ENCODE peak calls at places on chromosome 18, in ten cellular contexts. E is pancreas, G is MM.1S, S is RWPE2, T is thoracic aorta, O is heart right ventricle, Z is lower lobe of right lung, K is WERI-Rb-1, N is HCT116, L is astrocyte. P is an unnamed sample. For H3K27me3 and H3K9me3, the result is how much of the 10 kb centered on the place peaks cover.

GRCh38 chr18:22254088-22254487 is 84.7 kb downstream of the GATA6 start:
- DNase-seq in L (no peak), K (no peak), O (no peak), S (no peak), T (no peak), Z (no peak), G (no peak), N (no peak), E (no peak), P (no peak)

GRCh38 chr18:26656401-26656943 is 108.1 kb upstream of the KCTD1 start:
- DNase-seq in T (no peak), G (no peak), L (no peak), Z (peak), E (no peak), N (no peak), S (no peak), K (no peak), O (no peak), P (no peak)

GRCh38 chr18:32048507-32049091 is 30.0 kb downstream of the RNF125 start:
- DNase-seq in G (no peak), K (no peak), S (no peak), O (peak), T (no peak), N (no peak), Z (peak), L (no peak), E (peak), P (no peak)

GRCh38 chr18:75358928-75359327 is 68.6 kb downstream of the SMIM21 start:
- DNase-seq in O (no peak), Z (no peak), L (peak), K (no peak), T (no peak), G (no peak), N (no peak), S (no peak), E (no peak), P (no peak)

GRCh38 chr18:8480506-8481328 is 128.5 kb upstream of the RAB12 start:
- DNase-seq in Z (no peak), E (no peak), S (no peak), N (peak), O (peak), T (no peak), G (peak), L (peak), K (peak), P (no peak)

GRCh38 chr18:2070636-2071035 is 500.7 kb downstream of the METTL4 start:
- DNase-seq in K (no peak), S (no peak), G (no peak), O (no peak), L (no peak), N (no peak), T (no peak), E (no peak), Z (no peak), P (no peak)

GRCh38 chr18:61606759-61607158 is 273.5 kb downstream of the CDH20 start:
- DNase-seq in G (no peak), T (peak), E (peak), L (peak), K (no peak), S (peak), N (peak), Z (peak), O (peak), P (no peak)

GRCh38 chr18:68648191-68648590 is 66.7 kb downstream of the TMX3 start:
- DNase-seq in S (no peak), G (no peak), K (no peak), Z (no peak), L (no peak), O (no peak), E (no peak), N (no peak), T (no peak), P (no peak)

GRCh38 chr18:27954226-27954625 is 222.7 kb downstream of the CDH2 start:
- DNase-seq in L (peak), O (no peak), N (no peak), S (no peak), G (no peak), E (no peak), Z (no peak), T (no peak), K (peak), P (no peak)

GRCh38 chr18:9000736-9001135 is 101.8 kb upstream of the NDUFV2 start:
- DNase-seq in Z (no peak), E (no peak), N (no peak), K (no peak), L (no peak), S (no peak), G (no peak), T (no peak), O (no peak), P (no peak)

GRCh38 chr18:68467966-68468365 is 246.9 kb downstream of the TMX3 start:
- DNase-seq in E (no peak), S (no peak), O (no peak), Z (no peak), N (no peak), K (no peak), T (no peak), L (no peak), G (peak), P (no peak)

GRCh38 chr18:28063181-28063790 is 113.6 kb downstream of the CDH2 start:
- DNase-seq in Z (no peak), L (peak), O (no peak), G (no peak), E (no peak), K (no peak), N (no peak), S (no peak), T (no peak), P (no peak)

GRCh38 chr18:23903971-23904370 is 110.6 kb upstream of the TTC39C start:
- DNase-seq in Z (no peak), S (no peak), T (no peak), K (no peak), L (no peak), O (no peak), G (no peak), N (no peak), E (no peak), P (no peak)

GRCh38 chr18:23342506-23342905 is 110.6 kb upstream of the RIOK3 start:
- DNase-seq in S (no peak), K (no peak), T (no peak), E (no peak), L (no peak), O (no peak), Z (no peak), N (no peak), G (no peak), P (no peak)

GRCh38 chr18:8705280-8705940 is at the start of gene MTCL1:
- DNase-seq in Z (peak), L (peak), K (peak), O (peak), E (peak), S (no peak), G (peak), N (no peak), T (no peak), P (no peak)

GRCh38 chr18:39839782-39840181 is 2115.3 kb upstream of the PIK3C3 start:
- DNase-seq in L (peak), O (no peak), Z (no peak), S (no peak), E (no peak), T (no peak), N (no peak), K (no peak), G (no peak), P (no peak)

GRCh38 chr18:22469061-22469689 is 51.5 kb upstream of the CTAGE1 start:
- DNase-seq in E (no peak), L (peak), T (no peak), N (no peak), S (no peak), Z (no peak), G (no peak), K (no peak), O (no peak), P (no peak)

GRCh38 chr18:10403675-10404074 is 50.8 kb upstream of the APCDD1 start:
- DNase-seq in O (no peak), L (no peak), T (no peak), G (no peak), S (no peak), K (peak), E (no peak), Z (no peak), N (no peak), P (no peak)

GRCh38 chr18:61946449-61946848 is 53.6 kb upstream of the RNF152 start:
- DNase-seq in O (no peak), S (no peak), N (no peak), K (no peak), G (no peak), T (no peak), Z (no peak), L (peak), E (no peak), P (no peak)

GRCh38 chr18:44977856-44978255 is 297.2 kb downstream of the SETBP1 start:
- DNase-seq in E (no peak), S (no peak), Z (no peak), G (no peak), K (no peak), L (no peak), O (no peak), T (no peak), N (no peak), P (no peak)

GRCh38 chr18:53819174-53819573 is 405.3 kb downstream of the MBD2 start:
- DNase-seq in N (no peak), L (no peak), E (no peak), T (no peak), G (no peak), S (no peak), Z (no peak), K (no peak), O (peak), P (no peak)

GRCh38 chr18:45935591-45936335 is 31.4 kb downstream of the EPG5 start:
- DNase-seq in O (no peak), Z (no peak), T (no peak), L (peak), E (no peak), K (no peak), G (no peak), N (no peak), S (no peak), P (no peak)

GRCh38 chr18:7467708-7468466 is 99.2 kb upstream of the PTPRM start:
- DNase-seq in O (no peak), Z (no peak), K (no peak), T (no peak), G (no peak), S (no peak), N (no peak), L (no peak), E (no peak), P (no peak)

GRCh38 chr18:3526421-3527354 is 76.7 kb downstream of the TGIF1 start:
- DNase-seq in Z (no peak), O (no peak), N (no peak), K (peak), L (peak), E (no peak), T (no peak), S (no peak), G (peak), P (no peak)

GRCh38 chr18:32271649-32272324 is 81.9 kb downstream of the MEP1B start:
- DNase-seq in K (peak), L (peak), G (peak), N (peak), T (no peak), Z (no peak), O (peak), S (no peak), E (peak), P (no peak)

DNA sequence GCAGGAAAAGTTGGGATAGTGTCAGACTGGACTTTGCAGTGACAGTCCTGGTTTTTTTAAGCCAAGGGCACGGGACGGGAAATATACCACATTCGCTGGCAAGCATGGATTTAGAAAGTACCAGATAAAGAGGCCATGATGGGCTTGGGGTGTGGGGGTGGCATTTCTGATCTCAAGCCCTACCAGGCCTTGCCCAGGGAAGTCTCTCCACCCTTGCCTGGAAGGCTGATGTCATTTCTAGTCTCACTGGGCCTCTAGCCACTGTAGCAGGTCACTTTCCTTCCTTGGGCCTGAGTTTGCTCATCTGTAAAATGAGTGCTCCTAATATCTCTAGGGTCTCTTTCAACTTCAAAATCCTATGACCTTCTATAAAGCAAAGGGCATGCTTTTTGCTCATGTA is 1.8 kb downstream of the ZBTB7C start:
- DNase-seq in T (no peak), S (no peak), Z (no peak), O (no peak), G (no peak), L (no peak), K (no peak), N (no peak), E (no peak), P (no peak)
- H3K27me3 ChIP-seq in T (under half), S (under half), Z (under half), O (half or more), G (under half), L (under half), K (under half), N (under half), E (under half), P (under half)

DNA sequence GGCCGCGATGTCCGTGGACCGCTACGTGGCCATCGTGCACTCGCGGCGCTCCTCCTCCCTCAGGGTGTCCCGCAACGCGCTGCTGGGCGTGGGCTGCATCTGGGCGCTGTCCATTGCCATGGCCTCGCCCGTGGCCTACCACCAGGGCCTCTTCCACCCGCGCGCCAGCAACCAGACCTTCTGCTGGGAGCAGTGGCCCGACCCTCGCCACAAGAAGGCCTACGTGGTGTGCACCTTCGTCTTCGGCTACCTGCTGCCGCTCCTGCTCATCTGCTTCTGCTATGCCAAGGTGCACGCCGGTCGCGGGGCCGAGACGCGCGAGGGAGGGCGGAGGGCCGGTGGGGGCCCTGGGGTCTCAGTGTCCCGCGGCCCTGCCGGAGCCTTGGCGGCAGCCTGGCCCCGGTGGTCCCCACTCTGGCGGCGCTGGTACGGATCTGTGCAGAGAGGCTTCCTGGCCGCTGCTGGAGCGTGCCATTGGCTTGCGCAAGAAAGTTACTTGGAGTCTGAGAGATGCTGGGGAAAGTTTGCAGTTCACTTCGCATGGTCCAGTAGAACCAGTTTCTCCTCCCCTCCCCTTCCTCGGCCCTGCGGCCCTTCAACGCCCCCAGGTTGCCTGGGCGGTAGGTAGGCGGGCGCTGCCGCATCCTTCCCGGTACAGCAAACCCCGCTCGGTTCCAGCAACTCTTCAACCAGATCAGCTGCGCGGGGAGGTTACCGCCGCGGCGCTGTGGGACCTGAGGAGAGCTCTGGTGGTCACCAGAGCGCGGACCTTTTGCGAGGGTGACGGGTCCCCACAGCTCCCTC is 1.5 kb downstream of the GALR1 start:
- DNase-seq in Z (no peak), N (no peak), G (no peak), E (no peak), L (no peak), S (no peak), T (no peak), K (no peak), O (no peak), P (no peak)
- H3K9me3 ChIP-seq in Z (under half), N (under half), G (under half), E (under half), L (under half), S (under half), T (under half), K (under half), O (under half), P (under half)

DNA sequence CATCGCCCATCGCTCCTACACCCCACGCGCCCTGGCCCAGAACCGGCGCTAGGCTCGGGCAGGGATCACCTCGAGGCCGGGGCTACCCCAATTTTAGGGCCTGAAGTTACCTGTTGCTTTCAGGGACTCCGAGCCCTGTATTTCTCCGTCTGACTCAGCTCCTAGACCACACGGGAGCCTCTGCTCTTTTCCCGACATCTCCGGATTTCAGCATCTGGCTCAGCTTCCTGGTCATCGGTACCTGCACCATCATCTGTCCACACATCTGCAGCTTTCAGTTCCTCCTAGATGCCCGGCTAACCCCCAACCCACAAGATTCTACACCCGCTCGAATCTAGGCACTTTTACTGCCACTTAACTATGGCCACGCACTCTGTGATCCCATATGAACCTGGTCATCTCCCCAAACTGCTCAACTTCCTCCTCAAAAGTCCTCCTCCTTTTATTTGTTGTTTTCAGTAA is 12.1 kb upstream of the HMSD start:
- DNase-seq in N (no peak), K (no peak), O (no peak), E (no peak), Z (no peak), S (no peak), G (no peak), T (no peak), L (no peak), P (no peak)
- H3K27me3 ChIP-seq in N (under half), K (under half), O (under half), E (under half), Z (under half), S (under half), G (under half), T (under half), L (under half), P (under half)

DNA sequence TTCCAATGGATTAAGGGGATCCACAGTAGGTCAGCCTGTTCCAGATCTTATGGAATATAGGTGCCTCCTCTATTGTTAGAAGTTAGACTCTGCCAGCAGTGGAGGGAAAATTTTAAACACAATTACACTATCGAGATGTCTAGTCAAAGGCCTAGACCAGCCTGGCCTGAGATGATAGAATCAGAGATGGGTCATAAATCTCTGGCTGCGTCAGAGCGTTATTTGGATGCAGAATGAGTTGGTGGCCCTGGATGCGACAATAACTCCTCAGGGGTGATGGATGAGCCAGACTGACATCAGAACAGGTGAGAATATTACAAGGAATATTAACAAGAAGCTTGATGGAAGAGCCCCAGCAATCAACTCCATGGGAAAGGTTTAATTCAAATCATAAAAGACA is 149.3 kb upstream of the TCF4 start:
- DNase-seq in G (no peak), E (no peak), L (no peak), Z (no peak), T (no peak), O (no peak), S (no peak), N (no peak), K (no peak), P (no peak)
- H3K9me3 ChIP-seq in G (under half), E (under half), L (under half), Z (under half), T (under half), O (under half), S (under half), N (under half), K (under half), P (under half)

DNA sequence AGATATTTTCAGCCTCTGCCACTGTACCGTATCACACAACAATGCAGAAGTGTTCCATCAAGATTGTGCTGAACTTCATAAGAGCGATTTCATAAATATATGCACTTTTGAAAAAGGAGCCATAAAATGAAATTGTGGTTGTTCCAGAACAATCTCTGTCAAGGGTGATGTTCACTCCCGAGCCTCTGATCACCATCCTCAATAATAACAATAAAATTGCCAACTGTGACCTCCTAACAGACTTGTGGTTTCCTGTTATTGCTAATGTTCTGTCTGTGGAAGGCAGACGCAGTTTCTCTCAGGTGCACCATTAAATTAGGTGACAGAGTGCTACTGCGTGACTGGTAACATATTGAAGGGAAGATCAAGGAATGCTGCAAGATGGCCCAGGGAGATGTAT is 383.7 kb downstream of the SOCS6 start:
- DNase-seq in G (peak), N (no peak), L (no peak), O (no peak), S (no peak), E (no peak), Z (no peak), K (no peak), T (no peak), P (no peak)
- H3K27me3 ChIP-seq in G (under half), N (under half), L (under half), O (under half), S (under half), E (under half), Z (under half), K (under half), T (under half), P (under half)

DNA sequence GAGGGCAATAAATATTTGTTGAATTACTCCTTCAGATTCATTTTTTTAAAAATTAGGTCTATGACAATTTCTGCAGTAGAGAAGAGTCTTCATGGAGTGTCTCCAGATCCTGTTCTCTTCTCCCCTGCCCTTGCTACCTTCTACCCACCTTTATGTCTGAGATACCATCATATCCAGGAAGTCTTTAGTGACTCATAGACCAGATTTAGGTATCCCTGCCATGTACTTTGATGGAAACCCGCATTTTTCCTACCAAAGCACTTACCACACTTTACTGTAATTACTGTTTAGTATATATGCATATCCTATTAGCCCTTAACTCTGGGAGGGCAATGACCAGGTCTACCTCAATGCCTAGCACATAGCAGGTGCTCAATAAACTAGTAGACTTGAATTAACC is 11.6 kb downstream of the ZNF397 start:
- DNase-seq in Z (no peak), T (no peak), N (no peak), O (no peak), L (no peak), G (no peak), K (no peak), S (no peak), E (no peak), P (no peak)
- H3K9me3 ChIP-seq in Z (under half), T (under half), N (under half), O (under half), L (under half), G (under half), K (under half), S (under half), E (under half), P (under half)

P was measured in effector memory CD4-positive, alpha-beta T cell.